ENCODE peak calls at places on chromosome 4, in six cellular contexts. I is stimulated activated CD4-positive, alpha-beta T cell treated with anti-CD3 and anti-CD28 coated beads, Interleukin-1b, Interleukin-23, amount 100 ng/mL, for 24 hours; C is posterior cingulate gyrus; N is activated T-cell treated with anti-CD3 and anti-CD28 coated beads, Interleukin-2, amount 50 U/mL, for 1 hour; D is HFFc6; P is left kidney. H is an unnamed sample.
A peak's percentile ranks its signal among the peaks of the same experiment; 100 is the strongest.

GRCh38 chr4:8831221-8832129 is 40.2 kb downstream of the HMX1 start:
- DNase-seq in D (no peak), N (no peak), I (no peak), P (no peak), C (peak; percentile 46), H (no peak)

GRCh38 chr4:105965183-105965800 is 70.0 kb downstream of the NPNT start:
- DNase-seq in P (no peak), D (no peak), I (no peak), C (no peak), N (no peak), H (no peak)

GRCh38 chr4:174136013-174136412 is 147.5 kb downstream of the FBXO8 start:
- DNase-seq in N (no peak), P (peak; percentile 50), D (no peak), C (no peak), I (no peak), H (no peak)

GRCh38 chr4:573122-573892 is 2.8 kb downstream of the TMEM271 start:
- DNase-seq in D (no peak), N (no peak), C (peak; percentile 79), P (no peak), I (no peak), H (no peak)

GRCh38 chr4:118154643-118155042 is 120.4 kb downstream of the NDST3 start:
- DNase-seq in I (no peak), D (peak; percentile 82), C (no peak), P (no peak), N (no peak), H (no peak)

GRCh38 chr4:8281519-8282133 is 12.1 kb downstream of the HTRA3 start:
- DNase-seq in I (no peak), C (peak; percentile 64), P (no peak), D (peak; percentile 43), N (no peak), H (no peak)

GRCh38 chr4:48944252-48944651 is 37.7 kb upstream of the OCIAD2 start:
- DNase-seq in C (no peak), I (no peak), N (no peak), P (no peak), D (no peak), H (no peak)

GRCh38 chr4:3224971-3225850 is 23.7 kb upstream of the MSANTD1 start:
- DNase-seq in I (no peak), D (no peak), C (peak; percentile 52), P (no peak), N (no peak), H (no peak)

GRCh38 chr4:143939528-143939927 is 34.2 kb upstream of the GYPE start:
- DNase-seq in I (no peak), P (no peak), C (no peak), D (no peak), N (no peak), H (no peak)

GRCh38 chr4:87843936-87844335 is 11.2 kb downstream of the MEPE start:
- DNase-seq in N (no peak), C (no peak), I (no peak), D (peak; percentile 74), P (no peak), H (no peak)

GRCh38 chr4:67885727-67886126 is 1.9 kb upstream of the TMPRSS11D start:
- DNase-seq in P (no peak), I (no peak), D (peak; percentile 96), C (no peak), N (no peak), H (no peak)

GRCh38 chr4:75630174-75630931 is at the start of gene CDKL2:
- DNase-seq in D (peak; percentile 25), C (peak; percentile 96), P (peak; percentile 95), N (peak; percentile 95), I (peak; percentile 85), H (peak; percentile 62)

H was measured in H1.